ENCODE peak calls at places on chromosomes 13 and 19, in eight cellular contexts. One of them, this sample, is unnamed.

GRCh38 chr19:45676851-45677263 is 8.8 kb downstream of the GIPR start:
- DNase-seq in RWPE1: no peak
- DNase-seq in ELF-1: peak
- DNase-seq in pancreas: no peak
- DNase-seq in NCI-H146: peak
- DNase-seq in stomach: peak
- DNase-seq in Peyer's patch: no peak
- DNase-seq in posterior vena cava: no peak
- DNase-seq in this sample: no peak

GRCh38 chr13:83333614-83334388 is 548.5 kb downstream of the SLITRK1 start:
- DNase-seq in RWPE1: no peak
- DNase-seq in ELF-1: no peak
- DNase-seq in pancreas: no peak
- DNase-seq in NCI-H146: no peak
- DNase-seq in stomach: no peak
- DNase-seq in Peyer's patch: no peak
- DNase-seq in posterior vena cava: no peak
- DNase-seq in this sample: no peak

GRCh38 chr13:94666065-94666464 is 46.3 kb downstream of the SOX21 start:
- DNase-seq in RWPE1: no peak
- DNase-seq in ELF-1: no peak
- DNase-seq in pancreas: no peak
- DNase-seq in NCI-H146: no peak
- DNase-seq in stomach: no peak
- DNase-seq in Peyer's patch: no peak
- DNase-seq in posterior vena cava: no peak
- DNase-seq in this sample: no peak

GRCh38 chr19:16024266-16025107 is 51.8 kb upstream of the TPM4 start:
- DNase-seq in RWPE1: no peak
- DNase-seq in ELF-1: no peak
- DNase-seq in pancreas: no peak
- DNase-seq in NCI-H146: no peak
- DNase-seq in stomach: no peak
- DNase-seq in Peyer's patch: no peak
- DNase-seq in posterior vena cava: peak
- DNase-seq in this sample: no peak

GRCh38 chr19:10682397-10683063 is 18.7 kb upstream of the QTRT1 start:
- DNase-seq in RWPE1: no peak
- DNase-seq in ELF-1: no peak
- DNase-seq in pancreas: no peak
- DNase-seq in NCI-H146: no peak
- DNase-seq in stomach: no peak
- DNase-seq in Peyer's patch: no peak
- DNase-seq in posterior vena cava: no peak
- DNase-seq in this sample: no peak

GRCh38 chr19:797528-798414 is 519 bp downstream of the PTBP1 start:
- DNase-seq in RWPE1: peak
- DNase-seq in ELF-1: peak
- DNase-seq in pancreas: peak
- DNase-seq in NCI-H146: peak
- DNase-seq in stomach: peak
- DNase-seq in Peyer's patch: peak
- DNase-seq in posterior vena cava: peak
- DNase-seq in this sample: peak

GRCh38 chr13:108283110-108283509 is 13.6 kb downstream of the TNFSF13B start:
- DNase-seq in RWPE1: no peak
- DNase-seq in ELF-1: no peak
- DNase-seq in pancreas: no peak
- DNase-seq in NCI-H146: no peak
- DNase-seq in stomach: no peak
- DNase-seq in Peyer's patch: no peak
- DNase-seq in posterior vena cava: no peak
- DNase-seq in this sample: no peak

GRCh38 chr13:91358384-91358776 is 10.9 kb downstream of the MIR17HG start:
- DNase-seq in RWPE1: no peak
- DNase-seq in ELF-1: no peak
- DNase-seq in pancreas: no peak
- DNase-seq in NCI-H146: no peak
- DNase-seq in stomach: peak
- DNase-seq in Peyer's patch: no peak
- DNase-seq in posterior vena cava: no peak
- DNase-seq in this sample: no peak

GRCh38 chr19:6161271-6161850 is 25.9 kb downstream of the ACSBG2 start:
- DNase-seq in RWPE1: peak
- DNase-seq in ELF-1: peak
- DNase-seq in pancreas: no peak
- DNase-seq in NCI-H146: peak
- DNase-seq in stomach: no peak
- DNase-seq in Peyer's patch: no peak
- DNase-seq in posterior vena cava: no peak
- DNase-seq in this sample: peak

GRCh38 chr13:77611068-77611467 is 75.6 kb downstream of the SCEL start:
- DNase-seq in RWPE1: no peak
- DNase-seq in ELF-1: no peak
- DNase-seq in pancreas: no peak
- DNase-seq in NCI-H146: no peak
- DNase-seq in stomach: no peak
- DNase-seq in Peyer's patch: no peak
- DNase-seq in posterior vena cava: no peak
- DNase-seq in this sample: no peak

GRCh38 chr13:104641309-104641708 is 1575.1 kb upstream of the SLC10A2 start:
- DNase-seq in RWPE1: no peak
- DNase-seq in ELF-1: no peak
- DNase-seq in pancreas: no peak
- DNase-seq in NCI-H146: no peak
- DNase-seq in stomach: no peak
- DNase-seq in Peyer's patch: no peak
- DNase-seq in posterior vena cava: no peak
- DNase-seq in this sample: no peak

GRCh38 chr19:56083668-56084067 is 37.4 kb downstream of the ZNF787 start:
- DNase-seq in RWPE1: no peak
- DNase-seq in ELF-1: no peak
- DNase-seq in pancreas: no peak
- DNase-seq in NCI-H146: no peak
- DNase-seq in stomach: no peak
- DNase-seq in Peyer's patch: no peak
- DNase-seq in posterior vena cava: no peak
- DNase-seq in this sample: no peak

GRCh38 chr13:65064967-65065366 is 2165.2 kb downstream of the PCDH9 start:
- DNase-seq in RWPE1: no peak
- DNase-seq in ELF-1: no peak
- DNase-seq in pancreas: no peak
- DNase-seq in NCI-H146: peak
- DNase-seq in stomach: no peak
- DNase-seq in Peyer's patch: no peak
- DNase-seq in posterior vena cava: no peak
- DNase-seq in this sample: no peak

GRCh38 chr13:48761256-48761655 is 107.5 kb downstream of the CYSLTR2 start:
- DNase-seq in RWPE1: no peak
- DNase-seq in ELF-1: no peak
- DNase-seq in pancreas: no peak
- DNase-seq in NCI-H146: no peak
- DNase-seq in stomach: no peak
- DNase-seq in Peyer's patch: no peak
- DNase-seq in posterior vena cava: no peak
- DNase-seq in this sample: no peak

GRCh38 chr19:46423194-46423593 is 5.5 kb downstream of the PNMA8C start:
- DNase-seq in RWPE1: no peak
- DNase-seq in ELF-1: no peak
- DNase-seq in pancreas: no peak
- DNase-seq in NCI-H146: no peak
- DNase-seq in stomach: no peak
- DNase-seq in Peyer's patch: no peak
- DNase-seq in posterior vena cava: no peak
- DNase-seq in this sample: no peak

GRCh38 chr19:3336680-3337523 is 29.5 kb upstream of the NFIC start:
- DNase-seq in RWPE1: no peak
- DNase-seq in ELF-1: no peak
- DNase-seq in pancreas: peak
- DNase-seq in NCI-H146: no peak
- DNase-seq in stomach: peak
- DNase-seq in Peyer's patch: peak
- DNase-seq in posterior vena cava: peak
- DNase-seq in this sample: no peak

GRCh38 chr19:18418725-18419194 is 438 bp upstream of the SSBP4 start:
- DNase-seq in RWPE1: no peak
- DNase-seq in ELF-1: no peak
- DNase-seq in pancreas: no peak
- DNase-seq in NCI-H146: peak
- DNase-seq in stomach: no peak
- DNase-seq in Peyer's patch: no peak
- DNase-seq in posterior vena cava: peak
- DNase-seq in this sample: no peak

GRCh38 chr19:49758292-49758691 is 4.8 kb downstream of the TSKS start:
- DNase-seq in RWPE1: peak
- DNase-seq in ELF-1: peak
- DNase-seq in pancreas: no peak
- DNase-seq in NCI-H146: no peak
- DNase-seq in stomach: no peak
- DNase-seq in Peyer's patch: no peak
- DNase-seq in posterior vena cava: no peak
- DNase-seq in this sample: no peak

GRCh38 chr19:1774999-1775772 is 21.9 kb downstream of the ONECUT3 start:
- DNase-seq in RWPE1: peak
- DNase-seq in ELF-1: peak
- DNase-seq in pancreas: no peak
- DNase-seq in NCI-H146: no peak
- DNase-seq in stomach: no peak
- DNase-seq in Peyer's patch: no peak
- DNase-seq in posterior vena cava: no peak
- DNase-seq in this sample: no peak

GRCh38 chr19:41872775-41873647 is 4.1 kb upstream of the CD79A start:
- DNase-seq in RWPE1: peak
- DNase-seq in ELF-1: peak
- DNase-seq in pancreas: peak
- DNase-seq in NCI-H146: peak
- DNase-seq in stomach: peak
- DNase-seq in Peyer's patch: peak
- DNase-seq in posterior vena cava: peak
- DNase-seq in this sample: peak

GRCh38 chr19:54030895-54031586 is 32.7 kb downstream of the VSTM1 start:
- DNase-seq in RWPE1: no peak
- DNase-seq in ELF-1: no peak
- DNase-seq in pancreas: no peak
- DNase-seq in NCI-H146: no peak
- DNase-seq in stomach: no peak
- DNase-seq in Peyer's patch: no peak
- DNase-seq in posterior vena cava: no peak
- DNase-seq in this sample: no peak

GRCh38 chr13:55001881-55002280 is 1973.3 kb downstream of the OLFM4 start:
- DNase-seq in RWPE1: no peak
- DNase-seq in ELF-1: no peak
- DNase-seq in pancreas: no peak
- DNase-seq in NCI-H146: no peak
- DNase-seq in stomach: no peak
- DNase-seq in Peyer's patch: no peak
- DNase-seq in posterior vena cava: no peak
- DNase-seq in this sample: no peak

GRCh38 chr13:59303433-59303832 is 860.3 kb downstream of the DIAPH3 start:
- DNase-seq in RWPE1: no peak
- DNase-seq in ELF-1: no peak
- DNase-seq in pancreas: no peak
- DNase-seq in NCI-H146: no peak
- DNase-seq in stomach: no peak
- DNase-seq in Peyer's patch: no peak
- DNase-seq in posterior vena cava: no peak
- DNase-seq in this sample: no peak

GRCh38 chr19:10800488-10800887 is 35.5 kb downstream of the TMED1 start:
- DNase-seq in RWPE1: no peak
- DNase-seq in ELF-1: no peak
- DNase-seq in pancreas: no peak
- DNase-seq in NCI-H146: no peak
- DNase-seq in stomach: no peak
- DNase-seq in Peyer's patch: no peak
- DNase-seq in posterior vena cava: no peak
- DNase-seq in this sample: no peak

GRCh38 chr13:93834051-93834450 is 607.4 kb downstream of the GPC6 start:
- DNase-seq in RWPE1: no peak
- DNase-seq in ELF-1: no peak
- DNase-seq in pancreas: no peak
- DNase-seq in NCI-H146: no peak
- DNase-seq in stomach: no peak
- DNase-seq in Peyer's patch: no peak
- DNase-seq in posterior vena cava: no peak
- DNase-seq in this sample: no peak

This sample was measured in neural progenitor cell.